ENCODE peak calls at places on chromosomes 5 and 9, in seven cellular contexts. A is spleen; D is body of pancreas; P is tibial nerve; S is CD8-positive, alpha-beta T cell; T is GM06990; F is GM20000. R is an unnamed sample.

GRCh38 chr9:112093147-112093874 is 81.8 kb downstream of the SUSD1 start:
- DNase-seq in A (no peak), P (no peak), S (no peak), D (no peak), F (no peak), T (no peak), R (no peak)

GRCh38 chr9:99003308-99003707 is 59.6 kb downstream of the COL15A1 start:
- DNase-seq in S (no peak), T (no peak), P (no peak), F (no peak), A (no peak), D (no peak), R (no peak)

GRCh38 chr9:120531683-120532300 is 48.2 kb downstream of the CDK5RAP2 start:
- DNase-seq in D (peak), P (no peak), A (no peak), T (no peak), S (no peak), F (no peak), R (peak)

GRCh38 chr5:116674881-116675627 is 100.4 kb upstream of the SEMA6A start:
- DNase-seq in S (no peak), P (no peak), A (no peak), D (no peak), T (no peak), F (no peak), R (no peak)

GRCh38 chr9:22100626-22101025 is 91.5 kb upstream of the CDKN2B start:
- DNase-seq in S (no peak), F (no peak), A (no peak), D (no peak), P (no peak), T (no peak), R (no peak)

GRCh38 chr9:89277454-89277853 is 33.5 kb upstream of the CKS2 start:
- DNase-seq in P (no peak), S (no peak), D (no peak), A (no peak), F (no peak), T (no peak), R (peak)

GRCh38 chr9:99071313-99072039 is 33.4 kb upstream of the TGFBR1 start:
- DNase-seq in A (no peak), S (no peak), D (no peak), F (no peak), T (no peak), P (no peak), R (no peak)

GRCh38 chr5:170440771-170441370 is 51.7 kb upstream of the KCNMB1 start:
- DNase-seq in D (no peak), P (no peak), S (no peak), T (no peak), F (no peak), A (no peak), R (no peak)

DNA sequence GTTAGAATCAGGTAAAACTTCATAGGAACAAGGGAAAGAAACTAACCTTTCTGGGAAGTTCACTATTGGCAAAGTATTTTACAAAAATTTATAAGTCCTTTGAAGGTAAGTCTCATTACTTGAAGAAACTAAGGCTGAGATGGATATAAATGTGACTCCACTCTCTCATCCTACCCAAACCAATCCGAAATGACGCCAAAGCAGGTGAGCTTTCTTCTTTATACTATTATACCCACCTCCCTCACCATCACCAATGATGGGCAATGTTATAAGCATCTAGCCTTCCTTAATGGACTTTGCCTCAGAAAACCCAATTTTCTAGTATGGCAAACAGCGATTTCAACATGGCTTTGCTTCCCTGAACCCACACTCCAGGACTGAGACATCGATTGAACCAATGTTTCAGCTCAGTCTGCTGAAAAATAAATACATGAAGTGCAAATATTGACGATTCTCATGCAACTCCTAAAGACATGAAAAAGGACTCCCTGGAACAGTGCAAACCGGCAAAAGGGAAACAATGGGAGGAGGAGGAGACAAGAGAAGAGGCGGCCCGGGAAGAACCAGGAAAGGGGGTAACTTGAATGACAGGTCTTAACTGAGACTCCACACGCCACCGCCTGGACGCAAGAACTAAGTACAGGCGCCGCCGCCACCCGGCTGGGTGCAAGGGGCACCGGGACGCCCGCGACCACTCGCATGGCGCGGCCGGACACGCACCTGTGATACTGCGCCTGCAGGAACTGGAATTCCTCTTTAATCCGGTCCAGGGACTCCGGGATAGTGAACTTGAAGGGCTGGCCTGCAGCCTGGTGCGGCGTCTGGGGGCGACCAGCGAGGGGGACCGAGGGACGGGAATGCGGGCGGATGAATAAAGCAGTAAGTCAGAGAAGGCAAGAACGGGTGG is 2.5 kb downstream of the TLE1 start:
- DNase-seq in T (peak), D (peak), S (peak), A (peak), F (peak), P (peak), R (peak)
- TF ChIP-seq CTCF in T (peak), D (peak), S (no peak), A (peak), F (no peak), P (peak), R (peak)

DNA sequence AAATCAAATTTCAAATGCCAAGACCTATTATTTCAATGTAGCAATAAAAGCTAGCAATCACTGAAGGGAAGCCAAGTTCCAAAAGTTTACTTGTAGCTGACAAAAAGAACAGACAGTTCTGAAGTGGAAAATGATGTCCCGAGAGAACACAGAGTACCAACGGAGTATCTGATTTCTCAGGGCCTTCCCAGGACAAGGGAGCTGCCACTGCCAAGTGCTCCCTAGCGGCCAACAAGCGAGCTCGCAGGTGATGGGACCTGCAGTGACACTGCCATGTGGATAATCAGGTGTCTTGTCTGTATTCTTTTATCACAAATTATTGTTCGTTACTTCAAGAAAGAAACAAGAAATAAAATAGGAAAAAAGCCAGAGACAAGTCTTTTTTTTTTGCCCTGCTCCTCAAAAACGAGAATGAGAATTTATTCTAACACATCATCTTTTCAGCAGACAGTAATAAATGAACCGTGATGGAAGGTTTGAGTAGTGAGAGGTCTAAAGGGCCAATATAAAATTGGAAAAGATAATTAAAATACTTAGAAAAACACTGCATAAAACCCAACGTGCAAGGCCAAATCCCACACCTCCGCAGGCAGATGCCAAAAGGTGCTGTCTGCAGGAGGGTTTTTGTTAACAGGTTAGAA is 159.4 kb downstream of the MYO10 start:
- DNase-seq in S (no peak), T (no peak), A (no peak), F (no peak), D (peak), P (no peak), R (no peak)
- TF ChIP-seq CTCF in S (no peak), T (peak), A (no peak), F (no peak), D (peak), P (no peak), R (no peak)

GRCh38 chr9:124333180-124333579 is 75.4 kb downstream of the NEK6 start:
- DNase-seq in F (no peak), P (no peak), T (no peak), S (no peak), D (no peak), A (no peak), R (no peak)
- TF ChIP-seq CTCF in F (no peak), P (no peak), T (no peak), S (no peak), D (no peak), A (no peak), R (no peak)

DNA sequence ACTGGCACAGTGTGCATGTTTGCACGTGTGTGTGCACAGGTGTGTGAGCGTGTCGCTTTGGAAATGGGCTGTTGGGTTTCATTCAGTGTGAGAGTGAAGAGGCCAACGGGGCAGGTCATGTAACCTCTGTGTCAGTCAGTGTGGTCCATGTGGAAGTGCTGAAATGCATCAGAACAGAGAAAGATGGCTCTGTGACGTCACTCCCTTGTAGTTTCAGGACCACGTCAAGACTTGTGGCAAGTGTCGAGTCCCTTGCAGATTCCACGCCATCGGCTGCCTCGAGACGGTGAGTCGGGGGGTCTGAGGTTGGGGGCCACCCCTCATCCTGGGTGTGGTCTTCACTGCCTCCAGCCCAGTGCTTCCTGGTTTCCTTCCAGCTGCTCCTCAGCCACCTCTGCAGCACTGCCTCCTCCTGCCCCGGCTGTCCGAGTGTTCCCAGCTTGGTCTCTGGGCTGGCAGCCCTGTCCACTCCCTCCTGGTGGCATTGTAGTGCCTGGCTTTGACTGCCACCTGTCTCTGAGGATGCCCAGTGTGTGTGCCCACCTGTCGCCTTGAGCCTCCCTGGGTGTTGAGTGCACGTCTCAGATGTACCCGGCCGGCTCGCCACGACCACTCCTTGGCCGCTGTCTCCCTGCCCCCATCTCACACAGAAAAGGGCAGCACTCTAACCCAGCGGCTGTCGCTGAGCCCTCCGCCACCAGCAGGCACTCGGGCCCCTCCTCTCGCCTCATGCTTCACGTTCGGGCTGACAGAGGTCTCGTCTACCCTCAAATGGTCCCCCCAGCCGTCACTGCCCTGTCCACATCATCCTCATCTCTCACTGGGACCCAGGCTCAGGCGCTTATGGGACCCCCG is 28.0 kb downstream of the FBXW5 start:
- DNase-seq in T (no peak), S (no peak), D (no peak), P (no peak), A (no peak), F (no peak), R (no peak)
- TF ChIP-seq CTCF in T (no peak), S (no peak), D (no peak), P (no peak), A (no peak), F (no peak), R (no peak)

GRCh38 chr9:19999491-20000057 is 210.7 kb upstream of the SLC24A2 start:
- DNase-seq in D (no peak), S (no peak), F (peak), P (no peak), T (peak), A (no peak), R (no peak)
- TF ChIP-seq CTCF in D (no peak), S (no peak), F (no peak), P (no peak), T (no peak), A (no peak), R (no peak)

DNA sequence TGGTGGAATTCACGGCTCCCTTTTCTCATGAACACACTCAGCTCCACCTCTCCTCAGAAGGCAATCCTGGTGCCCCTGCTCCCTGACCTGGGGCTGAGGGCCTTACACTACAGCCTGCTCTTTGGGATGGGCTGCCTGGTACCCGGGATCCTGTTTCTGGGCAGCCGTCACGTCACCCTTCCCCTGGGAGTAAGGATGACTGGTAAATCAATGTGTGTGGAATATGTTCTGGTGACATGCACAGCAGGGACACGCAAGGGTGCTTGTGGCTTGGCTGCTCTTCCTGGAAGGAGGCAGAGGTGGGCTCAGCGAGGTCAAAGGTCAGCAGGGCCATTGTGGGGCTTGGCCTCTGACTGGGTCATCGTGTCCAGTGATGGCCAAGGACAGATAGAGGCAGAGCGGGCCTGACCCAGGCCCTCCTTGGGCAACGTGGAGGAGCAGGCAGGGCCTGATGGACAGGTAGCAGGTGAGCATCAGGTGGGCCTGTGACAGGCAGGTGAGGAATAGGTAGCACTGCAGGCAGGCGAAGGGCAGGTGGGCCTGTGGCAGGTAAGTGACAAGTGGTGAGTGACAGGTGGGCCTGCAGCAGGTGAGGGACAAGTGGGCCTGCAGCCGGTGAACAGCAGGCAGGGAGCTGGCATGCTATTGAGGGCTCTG is 399.4 kb upstream of the IRX4 start:
- DNase-seq in S (no peak), T (no peak), D (no peak), F (no peak), A (no peak), P (no peak), R (no peak)
- TF ChIP-seq CTCF in S (no peak), T (no peak), D (no peak), F (no peak), A (no peak), P (no peak), R (no peak)

DNA sequence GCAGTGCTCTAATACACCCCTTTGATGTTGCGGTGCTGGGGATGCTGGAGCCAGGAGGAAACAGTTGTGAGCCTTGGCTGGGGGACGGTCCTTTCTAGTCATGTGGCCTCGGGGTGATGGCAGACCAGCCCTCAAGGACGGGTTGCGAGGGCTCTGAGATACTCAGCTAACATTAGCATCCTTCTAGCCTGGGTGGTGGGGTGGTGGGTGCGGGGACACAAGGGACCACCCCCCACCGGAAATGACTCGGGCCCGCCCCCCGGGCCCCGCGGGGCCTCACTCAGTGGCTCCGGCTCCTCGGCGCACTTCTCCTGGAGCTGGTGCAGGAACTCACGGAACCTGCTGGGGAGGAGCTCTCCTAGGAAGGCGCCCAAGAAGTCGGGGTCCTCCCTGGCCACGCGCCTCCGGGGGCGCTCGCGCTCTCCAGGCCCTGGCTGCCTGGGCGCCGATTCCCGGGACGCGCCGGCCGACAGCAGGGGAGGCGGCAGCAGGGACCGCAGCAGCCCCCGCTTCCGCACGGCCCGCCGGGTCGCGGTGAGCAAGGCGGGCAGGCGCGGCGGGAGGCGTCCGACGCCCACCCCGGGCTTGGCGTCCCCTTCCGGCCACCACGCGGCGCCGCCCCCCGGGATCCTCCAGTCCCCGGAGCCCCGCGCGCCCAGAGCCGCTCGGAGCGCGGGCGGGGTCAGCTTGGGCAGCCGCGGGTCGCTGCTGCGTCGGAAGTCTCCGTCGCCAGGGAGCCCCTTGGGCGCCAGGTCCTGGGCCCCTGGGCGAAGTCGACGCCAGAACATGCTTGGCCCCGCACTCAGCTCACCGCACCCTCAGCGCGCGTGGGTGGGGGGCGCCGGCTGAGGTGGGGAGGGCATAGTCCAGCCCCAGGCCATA is 873 bp downstream of the C9orf50 start:
- DNase-seq in A (peak), F (no peak), S (no peak), P (no peak), T (no peak), D (no peak), R (no peak)
- TF ChIP-seq CTCF in A (peak), F (no peak), S (no peak), P (peak), T (peak), D (peak), R (no peak)

R was measured in Calu3.